ENCODE peak calls at places on chromosomes 4 and X, in eight cellular contexts. X is right atrium auricular region, H is GM12865, C is HFF-Myc, U is neural progenitor cell, T is tibial artery, B is H1, W is IMR-90. F is an unnamed sample.

GRCh38 chr4:15003891-15004700 is 1.8 kb downstream of the CPEB2 start:
- DNase-seq in X (no peak), H (peak; percentile 63), C (no peak), U (peak; percentile 73), T (peak; percentile 75), B (peak; percentile 60), W (no peak), F (peak; percentile 9)

GRCh38 chr4:12584116-12584875 is 899.8 kb downstream of the RAB28 start:
- DNase-seq in X (no peak), H (no peak), C (no peak), U (no peak), T (no peak), B (no peak), W (no peak), F (no peak)

GRCh38 chr4:70892086-70892769 is 9.9 kb upstream of the MOB1B start:
- DNase-seq in X (no peak), H (no peak), C (no peak), U (no peak), T (peak; percentile 71), B (no peak), W (no peak), F (no peak)

GRCh38 chr4:139956436-139957107 is 197.4 kb downstream of the MAML3 start:
- DNase-seq in X (no peak), H (no peak), C (no peak), U (peak; percentile 24), T (no peak), B (no peak), W (no peak), F (no peak)

GRCh38 chr4:72629540-72629939 is 60.5 kb upstream of the ADAMTS3 start:
- DNase-seq in X (no peak), H (no peak), C (no peak), U (no peak), T (no peak), B (no peak), W (no peak), F (peak; percentile 9)

GRCh38 chrX:45851434-45851991 is 650.8 kb upstream of the DIPK2B start:
- DNase-seq in X (no peak), H (no peak), C (no peak), U (peak; percentile 76), T (no peak), B (peak; percentile 65), W (no peak), F (peak; percentile 13)

GRCh38 chr4:76194325-76194724 is 19.3 kb downstream of the SCARB2 start:
- DNase-seq in X (no peak), H (no peak), C (peak; percentile 12), U (no peak), T (no peak), B (no peak), W (peak; percentile 94), F (peak; percentile 90)

GRCh38 chr4:145842224-145842887 is 96.3 kb downstream of the ZNF827 start:
- DNase-seq in X (no peak), H (no peak), C (no peak), U (no peak), T (no peak), B (no peak), W (no peak), F (peak; percentile 12)

GRCh38 chrX:28205126-28205525 is 223.9 kb upstream of the DCAF8L1 start:
- DNase-seq in X (no peak), H (no peak), C (no peak), U (no peak), T (no peak), B (no peak), W (no peak), F (no peak)

GRCh38 chrX:1443496-1444075 is 9.1 kb downstream of the ASMTL start:
- DNase-seq in X (no peak), H (no peak), C (no peak), U (no peak), T (peak; percentile 48), B (no peak), W (no peak), F (no peak)

GRCh38 chr4:14928035-14928434 is 74.2 kb upstream of the CPEB2 start:
- DNase-seq in X (no peak), H (no peak), C (no peak), U (peak; percentile 3), T (no peak), B (no peak), W (no peak), F (no peak)

GRCh38 chrX:151694661-151695582 is at the start of gene PRRG3:
- DNase-seq in X (no peak), H (no peak), C (no peak), U (peak; percentile 65), T (no peak), B (peak; percentile 54), W (no peak), F (no peak)

GRCh38 chr4:34893382-34893781 is 1350.9 kb downstream of the ARAP2 start:
- DNase-seq in X (no peak), H (no peak), C (no peak), U (no peak), T (no peak), B (no peak), W (no peak), F (no peak)

DNA sequence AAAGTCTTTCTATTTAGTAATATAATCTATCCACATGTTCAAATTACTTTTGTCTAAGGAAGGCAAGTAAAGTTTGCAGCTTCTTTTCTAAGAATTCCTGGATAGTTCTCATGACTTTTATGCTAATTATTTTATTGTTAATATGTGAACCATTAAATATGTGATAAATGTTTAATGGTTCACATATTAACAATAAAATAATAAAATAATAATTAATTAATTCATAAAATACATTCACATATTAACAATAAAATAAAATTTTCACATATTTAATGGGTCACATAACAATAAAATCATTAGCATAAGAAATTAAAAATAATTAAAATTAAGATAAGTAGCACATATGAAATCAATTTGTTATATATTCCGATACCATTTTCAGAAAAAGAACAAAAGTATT is 1352.4 kb downstream of the ARAP2 start:
- DNase-seq in X (no peak), H (no peak), C (no peak), U (no peak), T (no peak), B (no peak), W (no peak), F (no peak)
- TF ChIP-seq CTCF in X (no peak), H (no peak), C (no peak), U (no peak), T (no peak), B (no peak), W (no peak), F (no peak)

DNA sequence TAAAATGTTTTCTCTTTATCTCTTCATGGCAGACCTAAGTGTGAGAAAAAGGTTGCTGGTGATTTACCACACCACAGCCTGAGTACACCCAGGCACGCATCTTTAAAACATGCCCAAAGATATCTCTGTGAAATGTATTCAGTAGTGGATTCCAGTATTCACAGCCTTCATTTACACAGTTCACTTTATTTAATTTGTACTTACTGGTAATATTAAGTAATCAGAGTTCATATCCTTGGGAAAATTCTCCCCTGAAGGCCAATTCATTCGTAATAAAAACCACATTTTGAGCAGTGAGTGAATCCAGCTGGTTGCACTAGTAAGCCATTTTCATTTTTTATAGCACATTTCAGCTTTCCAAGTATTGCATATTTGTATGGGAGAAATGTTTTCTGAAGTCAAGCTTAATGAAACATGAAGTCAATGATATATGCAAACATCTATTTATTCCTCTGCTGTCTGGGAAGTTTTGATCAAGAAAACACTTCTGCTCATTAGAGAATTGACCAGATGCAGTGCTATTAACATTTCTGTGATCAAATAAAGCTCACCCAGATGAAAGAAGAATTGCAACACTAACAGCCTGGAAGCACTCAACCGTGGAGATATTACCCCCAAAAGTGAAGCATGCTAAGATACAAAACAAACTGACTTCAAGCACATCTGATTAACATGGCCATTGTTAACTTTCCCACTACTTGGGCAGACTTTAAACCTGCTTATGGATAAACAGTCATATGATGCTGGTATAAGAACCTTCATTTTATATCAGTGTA is 73.9 kb upstream of the GUCY1A1 start:
- DNase-seq in X (no peak), H (no peak), C (no peak), U (no peak), T (no peak), B (no peak), W (peak; percentile 84), F (peak; percentile 93)
- H3K4me3 ChIP-seq in X (no peak overlapping the region), H (no peak overlapping the region), C (no peak overlapping the region), U (no peak overlapping the region), T (no peak overlapping the region), B (no peak overlapping the region), W (no peak overlapping the region), F (no peak overlapping the region)

GRCh38 chr4:165787516-165788274 is 85.3 kb upstream of the TLL1 start:
- DNase-seq in X (no peak), H (no peak), C (no peak), U (no peak), T (no peak), B (no peak), W (no peak), F (no peak)
- TF ChIP-seq CTCF in X (no peak), H (no peak), C (no peak), U (no peak), T (no peak), B (no peak), W (no peak), F (no peak)

DNA sequence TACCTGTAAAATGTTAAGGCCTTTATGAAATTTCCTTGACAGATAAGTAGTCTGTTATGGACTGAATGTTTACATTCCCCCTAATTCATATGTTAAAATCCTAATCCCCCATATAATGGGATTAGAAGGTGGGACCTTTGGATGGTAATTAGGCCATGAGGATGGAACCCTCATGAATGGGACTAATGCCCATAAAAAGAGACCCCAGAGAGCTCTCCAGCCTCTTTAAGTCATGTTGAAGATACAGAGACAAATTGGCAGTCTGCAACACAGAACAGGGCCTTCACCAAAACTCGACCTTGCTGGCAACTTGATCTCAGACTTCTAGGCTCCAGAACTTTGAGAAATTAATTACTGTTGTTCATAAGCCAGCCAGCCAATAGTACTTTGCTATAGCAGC is 1344.5 kb upstream of the PCDH7 start:
- DNase-seq in X (no peak), H (no peak), C (no peak), U (peak; percentile 23), T (no peak), B (no peak), W (no peak), F (no peak)
- H3K4me3 ChIP-seq in X (no peak overlapping the region), H (no peak overlapping the region), C (no peak overlapping the region), U (no peak overlapping the region), T (no peak overlapping the region), B (no peak overlapping the region), W (no peak overlapping the region), F (no peak overlapping the region)

DNA sequence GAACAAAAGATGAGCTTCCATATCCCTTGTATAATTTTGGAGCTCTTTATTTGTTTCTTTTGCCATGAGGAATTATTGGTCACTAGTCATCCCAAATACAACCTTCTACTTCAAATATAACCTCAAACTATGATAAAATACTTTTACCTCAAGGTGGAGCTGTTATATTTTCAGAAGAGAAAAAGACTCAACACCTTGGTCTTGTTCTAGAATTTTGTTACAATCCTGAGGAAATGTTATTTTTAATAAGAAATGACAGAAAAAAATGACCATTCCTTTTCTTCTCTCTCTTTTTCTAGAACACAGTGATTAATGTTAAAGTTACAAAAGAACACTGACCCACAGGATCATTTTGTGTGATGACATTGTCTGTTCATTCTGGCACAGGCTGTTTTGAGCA is 159.5 kb upstream of the CTSO start:
- DNase-seq in X (no peak), H (no peak), C (no peak), U (no peak), T (no peak), B (no peak), W (no peak), F (no peak)
- TF ChIP-seq CTCF in X (no peak), H (peak; percentile 4), C (no peak), U (peak; percentile 27), T (no peak), B (no peak), W (no peak), F (no peak)

GRCh38 chr4:48212165-48212564 is 57.5 kb downstream of the TEC start:
- DNase-seq in X (no peak), H (peak; percentile 80), C (no peak), U (no peak), T (no peak), B (no peak), W (no peak), F (no peak)
- H3K4me3 ChIP-seq in X (no peak overlapping the region), H (peak overlapping the region; percentile 47), C (no peak overlapping the region), U (no peak overlapping the region), T (no peak overlapping the region), B (no peak overlapping the region), W (no peak overlapping the region), F (no peak overlapping the region)

F was measured in AG10803.